ENCODE peak calls at places on chromosomes 1 and 21, in five cellular contexts. K is HepG2, X is GM12878, N is SK-N-SH, V is K562. D is an unnamed sample.

GRCh38 chr21:46603228-46603627 is 1.7 kb downstream of the S100B start:
- DNase-seq in K (no peak), X (no peak), V (peak), N (no peak), D (no peak)

GRCh38 chr1:168361252-168361651 is 80.6 kb downstream of the TBX19 start:
- DNase-seq in K (no peak), X (no peak), V (no peak), N (no peak), D (no peak)

GRCh38 chr1:19110266-19110927 is 99.7 kb downstream of the UBR4 start:
- DNase-seq in X (no peak), K (no peak), N (no peak), V (no peak), D (no peak)

GRCh38 chr21:38306407-38306806 is 49.6 kb downstream of the KCNJ15 start:
- DNase-seq in K (no peak), V (no peak), X (no peak), N (no peak), D (no peak)

GRCh38 chr1:204702552-204703270 is 17.2 kb upstream of the LRRN2 start:
- DNase-seq in K (no peak), N (no peak), X (no peak), V (no peak), D (no peak)

GRCh38 chr1:233242827-233243483 is 52.6 kb downstream of the PCNX2 start:
- DNase-seq in N (no peak), K (no peak), X (no peak), V (no peak), D (no peak)

GRCh38 chr1:63326473-63327380 is 4.4 kb downstream of the FOXD3 start:
- DNase-seq in K (no peak), N (peak), X (no peak), V (no peak), D (no peak)

GRCh38 chr1:53579221-53580008 is 120.2 kb downstream of the DMRTB1 start:
- DNase-seq in V (peak), K (no peak), X (no peak), N (no peak), D (no peak)

GRCh38 chr1:100075773-100076172 is 57.0 kb downstream of the SASS6 start:
- DNase-seq in K (no peak), V (no peak), N (no peak), X (peak), D (no peak)

DNA sequence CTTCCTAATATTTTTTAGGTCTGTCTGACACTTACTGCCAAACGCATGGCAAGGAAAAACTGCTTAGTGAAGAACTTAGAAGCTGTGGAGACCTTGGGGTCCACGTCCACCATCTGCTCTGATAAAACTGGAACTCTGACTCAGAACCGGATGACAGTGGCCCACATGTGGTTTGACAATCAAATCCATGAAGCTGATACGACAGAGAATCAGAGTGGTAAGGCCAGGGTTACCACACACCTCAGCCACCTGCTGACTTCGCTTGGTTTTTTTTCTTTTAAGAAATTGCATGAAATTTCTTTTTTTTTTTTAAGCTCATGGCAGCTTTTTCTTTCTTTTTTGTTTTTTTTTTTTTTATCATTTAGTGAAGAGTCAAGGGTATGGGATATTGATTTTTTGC is 17.2 kb downstream of the ATP1A1 start:
- DNase-seq in X (no peak), V (no peak), N (no peak), K (no peak), D (no peak)
- TF ChIP-seq RAD21 in X (peak), V (no peak), N (no peak), K (no peak), D (no peak)

DNA sequence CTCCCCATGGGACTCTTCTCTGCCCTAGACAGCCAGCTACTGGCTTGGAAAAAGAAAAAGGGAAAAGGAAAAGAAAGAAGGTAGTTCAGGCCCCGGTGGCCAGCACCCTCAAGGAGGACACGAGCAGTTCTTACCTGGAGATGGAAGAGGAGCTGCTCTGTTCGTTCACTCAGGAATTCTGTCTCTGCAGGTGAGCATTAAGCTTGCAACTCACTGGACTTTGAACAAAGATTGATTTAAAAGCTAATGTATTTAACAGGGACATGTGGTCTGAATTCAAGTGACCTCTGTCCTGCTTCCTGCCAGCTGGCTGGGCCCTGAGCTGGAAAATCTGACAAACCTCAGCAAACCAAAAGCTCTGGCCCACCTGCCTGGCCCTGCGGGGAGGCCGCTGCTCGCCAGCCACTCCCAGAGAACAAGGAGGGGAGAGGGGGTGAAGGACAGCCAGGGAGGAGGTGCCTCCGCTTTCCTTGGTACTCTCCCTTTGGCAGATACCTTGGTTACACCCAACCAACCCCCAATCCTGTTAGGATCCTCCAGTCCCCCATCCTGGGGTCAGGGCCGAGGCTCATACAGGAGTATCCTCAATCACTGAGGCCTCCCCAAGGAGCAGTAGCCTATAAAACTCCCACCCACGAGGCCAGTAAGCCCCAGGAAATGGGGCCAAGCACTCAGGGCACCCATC is at the start of gene PDZK1:
- DNase-seq in V (no peak), X (no peak), K (peak), N (peak), D (no peak)
- TF ChIP-seq EP300 in V (no peak), X (no peak), K (peak), N (no peak), D (no peak)

GRCh38 chr1:183810172-183810571 is 5.3 kb downstream of the RGL1 start:
- DNase-seq in N (no peak), X (peak), V (no peak), K (no peak), D (no peak)
- TF ChIP-seq USF2 in N (no peak), X (peak), V (peak), K (no peak), D (no peak)

GRCh38 chr1:106926748-106927582 is 129.5 kb upstream of the PRMT6 start:
- DNase-seq in N (no peak), X (no peak), V (no peak), K (no peak), D (no peak)

GRCh38 chr1:106925750-106926149 is 130.7 kb upstream of the PRMT6 start:
- DNase-seq in K (no peak), V (no peak), N (no peak), X (no peak), D (no peak)

GRCh38 chr1:106921186-106921585 is 135.3 kb upstream of the PRMT6 start:
- DNase-seq in X (no peak), N (no peak), K (no peak), V (no peak), D (no peak)

GRCh38 chr1:106924360-106924759 is 132.1 kb upstream of the PRMT6 start:
- DNase-seq in N (no peak), V (no peak), K (no peak), X (no peak), D (no peak)
- TF ChIP-seq RAD21 in N (no peak), V (no peak), K (no peak), X (no peak), D (no peak)

GRCh38 chr1:20329793-20330542 is 39.3 kb downstream of the VWA5B1 start:
- DNase-seq in K (no peak), V (peak), N (no peak), X (no peak), D (no peak)
- TF ChIP-seq EP300 in K (no peak), V (no peak), N (no peak), X (no peak), D (no peak)

GRCh38 chr1:27891196-27891889 is 19.0 kb downstream of the THEMIS2 start:
- DNase-seq in X (peak), K (no peak), N (no peak), V (no peak), D (no peak)
- TF ChIP-seq USF2 in X (no peak), K (no peak), N (no peak), V (no peak), D (no peak)

GRCh38 chr1:35284852-35285251 is 16.3 kb downstream of the ZMYM4 start:
- DNase-seq in V (no peak), K (no peak), X (no peak), N (no peak), D (no peak)
- TF ChIP-seq RAD21 in V (no peak), K (no peak), X (no peak), N (no peak), D (no peak)

D was measured in A549.